ENCODE peak calls at places on chromosomes 13 and 19, in seven cellular contexts. Q is GM04504, B is NCI-H510A treated with DMSO at 0.1 percent for 48 hours, J is GM03348, R is NCI-H1092, A is RWPE1, Y is GM04503. M is an unnamed sample.

GRCh38 chr19:5070390-5070789 is 101.5 kb downstream of the KDM4B start:
- DNase-seq in Q (no peak), B (no peak), J (no peak), R (no peak), A (no peak), Y (no peak), M (no peak)

GRCh38 chr13:72221276-72221962 is 354.4 kb upstream of the DACH1 start:
- DNase-seq in Q (no peak), B (no peak), J (no peak), R (no peak), A (peak), Y (no peak), M (peak)

GRCh38 chr19:39265321-39265916 is 2.8 kb upstream of the IFNL2 start:
- DNase-seq in Q (no peak), B (peak), J (no peak), R (no peak), A (no peak), Y (no peak), M (no peak)

GRCh38 chr19:34224996-34225658 is 29.2 kb upstream of the GARRE1 start:
- DNase-seq in Q (no peak), B (no peak), J (no peak), R (no peak), A (no peak), Y (no peak), M (peak)

GRCh38 chr19:6787393-6787792 is 14.9 kb downstream of the VAV1 start:
- DNase-seq in Q (no peak), B (no peak), J (no peak), R (no peak), A (no peak), Y (no peak), M (no peak)

GRCh38 chr19:19256072-19256969 is 16.8 kb downstream of the TM6SF2 start:
- DNase-seq in Q (no peak), B (no peak), J (no peak), R (no peak), A (no peak), Y (no peak), M (no peak)

GRCh38 chr19:8592231-8593009 is 15.2 kb upstream of the MYO1F start:
- DNase-seq in Q (no peak), B (no peak), J (peak), R (no peak), A (peak), Y (no peak), M (no peak)

GRCh38 chr13:100440756-100441421 is 147.7 kb downstream of the GGACT start:
- DNase-seq in Q (no peak), B (no peak), J (peak), R (no peak), A (no peak), Y (peak), M (no peak)

GRCh38 chr13:46010148-46010547 is 42.4 kb downstream of the ZC3H13 start:
- DNase-seq in Q (no peak), B (no peak), J (peak), R (no peak), A (peak), Y (no peak), M (no peak)

M was measured in bronchial epithelial cell.